ENCODE peak calls at places on chromosomes 4 and X, in nine cellular contexts. M, C, K, Z, N, V, X, S and O are unnamed samples.

GRCh38 chr4:54400802-54401201 is 171.7 kb downstream of the PDGFRA start:
- DNase-seq in C (no peak), M (peak), V (peak), K (no peak), S (peak), N (no peak), X (no peak), Z (peak), O (no peak)

GRCh38 chr4:113657834-113658233 is 103.7 kb downstream of the CAMK2D start:
- DNase-seq in X (no peak), M (peak), C (no peak), V (no peak), N (no peak), S (peak), K (no peak), Z (peak), O (no peak)

GRCh38 chr4:78481180-78481579 is 70.4 kb upstream of the ANXA3 start:
- DNase-seq in C (no peak), Z (peak), V (no peak), S (peak), M (no peak), N (peak), X (no peak), K (no peak), O (no peak)

GRCh38 chr4:52051213-52051614 is at the start of gene SPATA18:
- DNase-seq in Z (peak), M (no peak), V (peak), X (peak), C (peak), S (peak), N (no peak), K (peak), O (no peak)

GRCh38 chr4:37567781-37568180 is 118.4 kb downstream of the RELL1 start:
- DNase-seq in N (no peak), K (no peak), X (no peak), S (peak), Z (no peak), M (no peak), C (no peak), V (no peak), O (no peak)

GRCh38 chr4:27123050-27123768 is 262.6 kb downstream of the STIM2 start:
- DNase-seq in C (peak), X (no peak), M (peak), K (no peak), S (no peak), V (no peak), Z (peak), N (no peak), O (peak)

GRCh38 chr4:185550933-185551332 is 15.6 kb upstream of the PDLIM3 start:
- DNase-seq in K (no peak), S (no peak), Z (no peak), V (no peak), M (no peak), C (no peak), N (no peak), X (no peak), O (no peak)

GRCh38 chr4:183797041-183797444 is 108.1 kb upstream of the STOX2 start:
- DNase-seq in X (no peak), Z (peak), S (no peak), M (no peak), N (no peak), V (peak), K (peak), C (no peak), O (no peak)

GRCh38 chrX:122583526-122583925 is 600.6 kb upstream of the GRIA3 start:
- DNase-seq in M (peak), N (no peak), Z (no peak), K (no peak), C (no peak), S (no peak), V (no peak), X (no peak), O (no peak)

GRCh38 chrX:67328496-67328895 is 215.3 kb upstream of the AR start:
- DNase-seq in X (no peak), C (no peak), N (no peak), K (no peak), S (no peak), V (no peak), Z (no peak), M (no peak), O (no peak)

GRCh38 chr4:92299152-92299551 is 4.6 kb upstream of the GRID2 start:
- DNase-seq in S (peak), K (no peak), C (no peak), X (no peak), M (peak), Z (peak), N (no peak), V (peak), O (no peak)

GRCh38 chrX:71565634-71566033 is 12.6 kb upstream of the GCNA start:
- DNase-seq in K (no peak), C (no peak), N (no peak), M (no peak), V (no peak), Z (peak), X (no peak), S (no peak), O (no peak)

GRCh38 chr4:159856451-159856850 is 753.6 kb downstream of the RAPGEF2 start:
- DNase-seq in V (no peak), S (no peak), K (no peak), N (no peak), X (no peak), Z (no peak), C (no peak), M (no peak), O (peak)

GRCh38 chr4:151025759-151026158 is 10.7 kb upstream of the LRBA start:
- DNase-seq in X (no peak), K (no peak), M (no peak), V (no peak), N (no peak), S (no peak), Z (no peak), C (no peak), O (no peak)

GRCh38 chrX:101203782-101204351 is 15.7 kb upstream of the DRP2 start:
- DNase-seq in X (no peak), K (no peak), N (no peak), S (no peak), C (no peak), Z (peak), V (no peak), M (no peak), O (no peak)

GRCh38 chrX:112832481-112833095 is 8.0 kb downstream of the AMOT start:
- DNase-seq in N (no peak), K (no peak), C (no peak), X (no peak), V (peak), Z (no peak), S (no peak), M (peak), O (no peak)